ENCODE peak calls at places on chromosomes 11 and 22, in nine cellular contexts. R, T, Z, O, N, V, E, C and W are unnamed samples.

GRCh38 chr22:44752285-44753188 is at the start of gene ARHGAP8:
- DNase-seq in R (peak), T (no peak), Z (no peak), O (no peak), N (peak), V (no peak), E (no peak), C (no peak), W (no peak)

GRCh38 chr11:67492801-67493547 is 10.1 kb downstream of the AIP start:
- DNase-seq in R (no peak), T (no peak), Z (no peak), O (no peak), N (no peak), V (no peak), E (no peak), C (no peak), W (no peak)

GRCh38 chr11:3160252-3161031 is 4.7 kb downstream of the OSBPL5 start:
- DNase-seq in R (peak), T (peak), Z (no peak), O (no peak), N (no peak), V (peak), E (peak), C (no peak), W (peak)

GRCh38 chr22:27801616-27802388 is at the start of gene MN1:
- DNase-seq in R (peak), T (peak), Z (peak), O (peak), N (no peak), V (peak), E (no peak), C (peak), W (peak)

GRCh38 chr11:8814923-8815240 is 96.1 kb upstream of the AKIP1 start:
- DNase-seq in R (no peak), T (no peak), Z (no peak), O (no peak), N (no peak), V (no peak), E (no peak), C (no peak), W (peak)

GRCh38 chr22:27378343-27378800 is 423.2 kb downstream of the MN1 start:
- DNase-seq in R (no peak), T (no peak), Z (no peak), O (no peak), N (no peak), V (no peak), E (no peak), C (no peak), W (no peak)

GRCh38 chr22:30664798-30665197 is 2.9 kb downstream of the DUSP18 start:
- DNase-seq in R (no peak), T (no peak), Z (no peak), O (no peak), N (no peak), V (no peak), E (no peak), C (no peak), W (no peak)

GRCh38 chr11:93196816-93197382 is 892 bp downstream of the SLC36A4 start:
- DNase-seq in R (no peak), T (no peak), Z (no peak), O (no peak), N (no peak), V (no peak), E (no peak), C (no peak), W (peak)

GRCh38 chr11:126886636-126887035 is 113.9 kb downstream of the KIRREL3 start:
- DNase-seq in R (no peak), T (no peak), Z (no peak), O (no peak), N (no peak), V (no peak), E (no peak), C (no peak), W (peak)